ENCODE peak calls at places on chromosomes 7 and 10, in nine cellular contexts. One of them, this sample, is unnamed.

GRCh38 chr10:74754397-74754796 is 72.0 kb upstream of the KAT6B start:
- DNase-seq in tibial nerve: no peak
- DNase-seq in neuronal stem cell: no peak
- DNase-seq in heart left ventricle: no peak
- DNase-seq in tibial artery: peak
- DNase-seq in substantia nigra: no peak
- DNase-seq in endodermal cell: no peak
- DNase-seq in aorta: no peak
- DNase-seq in left ventricle myocardium inferior: no peak
- DNase-seq in this sample: no peak

GRCh38 chr7:7119668-7120208 is 62.6 kb upstream of the C1GALT1 start:
- DNase-seq in tibial nerve: no peak
- DNase-seq in endodermal cell: no peak
- DNase-seq in left ventricle myocardium inferior: no peak
- DNase-seq in neuronal stem cell: no peak
- DNase-seq in tibial artery: no peak
- DNase-seq in heart left ventricle: no peak
- DNase-seq in substantia nigra: no peak
- DNase-seq in aorta: no peak
- DNase-seq in this sample: no peak

GRCh38 chr7:2032030-2032875 is 200.5 kb downstream of the MAD1L1 start:
- DNase-seq in tibial nerve: no peak
- DNase-seq in tibial artery: peak
- DNase-seq in substantia nigra: no peak
- DNase-seq in aorta: peak
- DNase-seq in heart left ventricle: peak
- DNase-seq in left ventricle myocardium inferior: peak
- DNase-seq in neuronal stem cell: no peak
- DNase-seq in endodermal cell: peak
- DNase-seq in this sample: no peak

GRCh38 chr10:43825984-43826383 is 177.3 kb upstream of the ZNF32 start:
- DNase-seq in neuronal stem cell: no peak
- DNase-seq in heart left ventricle: no peak
- DNase-seq in aorta: no peak
- DNase-seq in tibial artery: no peak
- DNase-seq in tibial nerve: no peak
- DNase-seq in endodermal cell: no peak
- DNase-seq in left ventricle myocardium inferior: no peak
- DNase-seq in substantia nigra: no peak
- DNase-seq in this sample: no peak

GRCh38 chr10:44689368-44689767 is 221.8 kb upstream of the TMEM72 start:
- DNase-seq in tibial nerve: no peak
- DNase-seq in tibial artery: no peak
- DNase-seq in left ventricle myocardium inferior: no peak
- DNase-seq in neuronal stem cell: no peak
- DNase-seq in heart left ventricle: no peak
- DNase-seq in aorta: no peak
- DNase-seq in substantia nigra: no peak
- DNase-seq in endodermal cell: peak
- DNase-seq in this sample: no peak

GRCh38 chr7:115015619-115016018 is 93.7 kb downstream of the MDFIC start:
- DNase-seq in tibial artery: no peak
- DNase-seq in tibial nerve: no peak
- DNase-seq in neuronal stem cell: no peak
- DNase-seq in endodermal cell: no peak
- DNase-seq in left ventricle myocardium inferior: no peak
- DNase-seq in aorta: no peak
- DNase-seq in substantia nigra: no peak
- DNase-seq in heart left ventricle: no peak
- DNase-seq in this sample: no peak

GRCh38 chr10:37774351-37774750 is 83.1 kb downstream of the ZNF248 start:
- DNase-seq in substantia nigra: no peak
- DNase-seq in endodermal cell: no peak
- DNase-seq in neuronal stem cell: no peak
- DNase-seq in heart left ventricle: no peak
- DNase-seq in tibial nerve: no peak
- DNase-seq in aorta: no peak
- DNase-seq in tibial artery: no peak
- DNase-seq in left ventricle myocardium inferior: no peak
- DNase-seq in this sample: no peak

GRCh38 chr10:129041916-129042315 is 425.1 kb upstream of the MGMT start:
- DNase-seq in heart left ventricle: no peak
- DNase-seq in neuronal stem cell: no peak
- DNase-seq in endodermal cell: no peak
- DNase-seq in left ventricle myocardium inferior: no peak
- DNase-seq in tibial artery: no peak
- DNase-seq in substantia nigra: no peak
- DNase-seq in tibial nerve: no peak
- DNase-seq in aorta: no peak
- DNase-seq in this sample: no peak

GRCh38 chr10:68153473-68154210 is 44.4 kb downstream of the MYPN start:
- DNase-seq in tibial nerve: no peak
- DNase-seq in neuronal stem cell: no peak
- DNase-seq in tibial artery: no peak
- DNase-seq in aorta: no peak
- DNase-seq in left ventricle myocardium inferior: no peak
- DNase-seq in endodermal cell: peak
- DNase-seq in heart left ventricle: peak
- DNase-seq in substantia nigra: no peak
- DNase-seq in this sample: peak

GRCh38 chr10:20955355-20955893 is 58.3 kb upstream of the NEBL start:
- DNase-seq in tibial artery: no peak
- DNase-seq in aorta: no peak
- DNase-seq in left ventricle myocardium inferior: no peak
- DNase-seq in neuronal stem cell: no peak
- DNase-seq in heart left ventricle: no peak
- DNase-seq in tibial nerve: no peak
- DNase-seq in endodermal cell: peak
- DNase-seq in substantia nigra: no peak
- DNase-seq in this sample: no peak

GRCh38 chr7:25098096-25099046 is 26.7 kb downstream of the CYCS start:
- DNase-seq in heart left ventricle: peak
- DNase-seq in neuronal stem cell: peak
- DNase-seq in endodermal cell: peak
- DNase-seq in tibial nerve: peak
- DNase-seq in substantia nigra: peak
- DNase-seq in aorta: no peak
- DNase-seq in left ventricle myocardium inferior: no peak
- DNase-seq in tibial artery: no peak
- DNase-seq in this sample: peak

GRCh38 chr7:236967-237366 is 44.6 kb downstream of the FAM20C start:
- DNase-seq in tibial nerve: no peak
- DNase-seq in endodermal cell: no peak
- DNase-seq in left ventricle myocardium inferior: no peak
- DNase-seq in neuronal stem cell: no peak
- DNase-seq in aorta: no peak
- DNase-seq in heart left ventricle: no peak
- DNase-seq in tibial artery: no peak
- DNase-seq in substantia nigra: no peak
- DNase-seq in this sample: no peak

GRCh38 chr7:1345796-1346532 is 113.3 kb downstream of the UNCX start:
- DNase-seq in substantia nigra: no peak
- DNase-seq in neuronal stem cell: no peak
- DNase-seq in left ventricle myocardium inferior: no peak
- DNase-seq in endodermal cell: no peak
- DNase-seq in tibial artery: no peak
- DNase-seq in heart left ventricle: no peak
- DNase-seq in tibial nerve: no peak
- DNase-seq in aorta: peak
- DNase-seq in this sample: no peak

GRCh38 chr10:79019961-79020491 is 48.7 kb upstream of the ZMIZ1 start:
- DNase-seq in substantia nigra: no peak
- DNase-seq in heart left ventricle: peak
- DNase-seq in tibial nerve: peak
- DNase-seq in left ventricle myocardium inferior: peak
- DNase-seq in tibial artery: peak
- DNase-seq in aorta: peak
- DNase-seq in neuronal stem cell: no peak
- DNase-seq in endodermal cell: peak
- DNase-seq in this sample: no peak

GRCh38 chr7:7051221-7051877 is 131.0 kb upstream of the C1GALT1 start:
- DNase-seq in endodermal cell: no peak
- DNase-seq in substantia nigra: peak
- DNase-seq in heart left ventricle: no peak
- DNase-seq in aorta: no peak
- DNase-seq in tibial nerve: no peak
- DNase-seq in left ventricle myocardium inferior: no peak
- DNase-seq in neuronal stem cell: no peak
- DNase-seq in tibial artery: no peak
- DNase-seq in this sample: no peak

GRCh38 chr10:79068203-79068561 is 584 bp upstream of the ZMIZ1 start:
- DNase-seq in neuronal stem cell: peak
- DNase-seq in heart left ventricle: no peak
- DNase-seq in substantia nigra: no peak
- DNase-seq in tibial nerve: no peak
- DNase-seq in endodermal cell: no peak
- DNase-seq in left ventricle myocardium inferior: no peak
- DNase-seq in tibial artery: no peak
- DNase-seq in aorta: peak
- DNase-seq in this sample: no peak

GRCh38 chr10:44467900-44468299 is 83.0 kb upstream of the CXCL12 start:
- DNase-seq in tibial nerve: no peak
- DNase-seq in neuronal stem cell: no peak
- DNase-seq in tibial artery: no peak
- DNase-seq in endodermal cell: no peak
- DNase-seq in aorta: no peak
- DNase-seq in left ventricle myocardium inferior: no peak
- DNase-seq in heart left ventricle: no peak
- DNase-seq in substantia nigra: no peak
- DNase-seq in this sample: no peak

GRCh38 chr10:96857613-96858012 is 25.5 kb downstream of the LCOR start:
- DNase-seq in tibial artery: no peak
- DNase-seq in endodermal cell: no peak
- DNase-seq in left ventricle myocardium inferior: no peak
- DNase-seq in neuronal stem cell: no peak
- DNase-seq in aorta: no peak
- DNase-seq in substantia nigra: no peak
- DNase-seq in heart left ventricle: no peak
- DNase-seq in tibial nerve: no peak
- DNase-seq in this sample: no peak

GRCh38 chr7:130904031-130904757 is 170.2 kb upstream of the KLF14 start:
- DNase-seq in endodermal cell: no peak
- DNase-seq in neuronal stem cell: no peak
- DNase-seq in left ventricle myocardium inferior: no peak
- DNase-seq in substantia nigra: no peak
- DNase-seq in heart left ventricle: no peak
- DNase-seq in tibial nerve: no peak
- DNase-seq in aorta: no peak
- DNase-seq in tibial artery: no peak
- DNase-seq in this sample: no peak

GRCh38 chr7:130904792-130905191 is 170.8 kb upstream of the KLF14 start:
- DNase-seq in substantia nigra: no peak
- DNase-seq in tibial nerve: no peak
- DNase-seq in aorta: no peak
- DNase-seq in heart left ventricle: no peak
- DNase-seq in tibial artery: no peak
- DNase-seq in neuronal stem cell: no peak
- DNase-seq in endodermal cell: no peak
- DNase-seq in left ventricle myocardium inferior: no peak
- DNase-seq in this sample: no peak

GRCh38 chr7:130901209-130901783 is 167.3 kb upstream of the KLF14 start:
- DNase-seq in tibial artery: no peak
- DNase-seq in substantia nigra: peak
- DNase-seq in aorta: peak
- DNase-seq in heart left ventricle: peak
- DNase-seq in left ventricle myocardium inferior: peak
- DNase-seq in tibial nerve: no peak
- DNase-seq in neuronal stem cell: no peak
- DNase-seq in endodermal cell: no peak
- DNase-seq in this sample: peak

GRCh38 chr7:130903358-130903974 is 169.5 kb upstream of the KLF14 start:
- DNase-seq in tibial artery: no peak
- DNase-seq in endodermal cell: no peak
- DNase-seq in neuronal stem cell: no peak
- DNase-seq in substantia nigra: no peak
- DNase-seq in left ventricle myocardium inferior: no peak
- DNase-seq in aorta: no peak
- DNase-seq in heart left ventricle: no peak
- DNase-seq in tibial nerve: no peak
- DNase-seq in this sample: no peak

GRCh38 chr7:130902755-130903357 is 168.8 kb upstream of the KLF14 start:
- DNase-seq in neuronal stem cell: no peak
- DNase-seq in left ventricle myocardium inferior: no peak
- DNase-seq in substantia nigra: no peak
- DNase-seq in heart left ventricle: no peak
- DNase-seq in endodermal cell: no peak
- DNase-seq in tibial artery: no peak
- DNase-seq in tibial nerve: no peak
- DNase-seq in aorta: no peak
- DNase-seq in this sample: no peak
- H3K27ac ChIP-seq in neuronal stem cell: no peak
- H3K27ac ChIP-seq in left ventricle myocardium inferior: peak
- H3K27ac ChIP-seq in substantia nigra: peak
- H3K27ac ChIP-seq in heart left ventricle: peak
- H3K27ac ChIP-seq in endodermal cell: no peak
- H3K27ac ChIP-seq in tibial artery: peak
- H3K27ac ChIP-seq in tibial nerve: peak
- H3K27ac ChIP-seq in aorta: peak
- H3K27ac ChIP-seq in this sample: peak

GRCh38 chr7:116644628-116645027 is 27.4 kb upstream of the MET start:
- DNase-seq in endodermal cell: no peak
- DNase-seq in heart left ventricle: no peak
- DNase-seq in neuronal stem cell: no peak
- DNase-seq in substantia nigra: no peak
- DNase-seq in tibial nerve: no peak
- DNase-seq in aorta: no peak
- DNase-seq in tibial artery: no peak
- DNase-seq in left ventricle myocardium inferior: no peak
- DNase-seq in this sample: no peak
- H3K27ac ChIP-seq in endodermal cell: no peak
- H3K27ac ChIP-seq in heart left ventricle: no peak
- H3K27ac ChIP-seq in neuronal stem cell: no peak
- H3K27ac ChIP-seq in substantia nigra: no peak
- H3K27ac ChIP-seq in tibial nerve: no peak
- H3K27ac ChIP-seq in aorta: no peak
- H3K27ac ChIP-seq in tibial artery: no peak
- H3K27ac ChIP-seq in left ventricle myocardium inferior: no peak
- H3K27ac ChIP-seq in this sample: no peak

GRCh38 chr7:30846378-30846777 is 65.3 kb upstream of the AQP1 start:
- DNase-seq in endodermal cell: no peak
- DNase-seq in tibial artery: peak
- DNase-seq in substantia nigra: no peak
- DNase-seq in neuronal stem cell: no peak
- DNase-seq in aorta: no peak
- DNase-seq in left ventricle myocardium inferior: no peak
- DNase-seq in heart left ventricle: no peak
- DNase-seq in tibial nerve: no peak
- DNase-seq in this sample: no peak
- H3K27ac ChIP-seq in endodermal cell: no peak
- H3K27ac ChIP-seq in tibial artery: peak
- H3K27ac ChIP-seq in substantia nigra: no peak
- H3K27ac ChIP-seq in neuronal stem cell: no peak
- H3K27ac ChIP-seq in aorta: peak
- H3K27ac ChIP-seq in left ventricle myocardium inferior: peak
- H3K27ac ChIP-seq in heart left ventricle: peak
- H3K27ac ChIP-seq in tibial nerve: peak
- H3K27ac ChIP-seq in this sample: peak

DNA sequence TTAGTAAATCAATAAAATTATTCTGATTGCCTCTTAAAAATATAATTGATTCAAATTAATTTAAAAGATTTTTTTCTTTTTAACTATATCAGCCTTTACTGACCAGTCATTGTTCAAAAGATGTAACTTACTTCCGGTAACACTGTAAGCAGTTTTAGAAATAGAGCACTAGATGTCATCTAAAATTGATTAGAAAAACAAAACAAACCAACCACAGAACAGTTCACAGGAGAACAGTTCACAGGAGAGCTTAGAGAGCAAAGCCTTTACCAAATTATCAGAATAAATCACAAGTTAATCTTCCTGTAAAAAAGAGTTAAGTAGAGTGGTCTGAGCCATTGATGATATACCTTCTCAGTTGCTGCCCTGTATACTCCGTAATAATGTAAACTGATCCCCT is 133.3 kb upstream of the DGKB start:
- DNase-seq in endodermal cell: no peak
- DNase-seq in tibial artery: no peak
- DNase-seq in aorta: no peak
- DNase-seq in substantia nigra: no peak
- DNase-seq in tibial nerve: no peak
- DNase-seq in left ventricle myocardium inferior: no peak
- DNase-seq in neuronal stem cell: no peak
- DNase-seq in heart left ventricle: no peak
- DNase-seq in this sample: no peak
- H3K27ac ChIP-seq in endodermal cell: no peak
- H3K27ac ChIP-seq in tibial artery: no peak
- H3K27ac ChIP-seq in aorta: no peak
- H3K27ac ChIP-seq in substantia nigra: no peak
- H3K27ac ChIP-seq in tibial nerve: no peak
- H3K27ac ChIP-seq in left ventricle myocardium inferior: no peak
- H3K27ac ChIP-seq in neuronal stem cell: no peak
- H3K27ac ChIP-seq in heart left ventricle: no peak
- H3K27ac ChIP-seq in this sample: no peak